ENCODE peak calls at places on chromosomes 5 and 9, in nine cellular contexts. H, Z, L, M, A, C, T, W and V are unnamed samples.

GRCh38 chr5:40877371-40877988 is 31.8 kb upstream of the C7 start:
- DNase-seq in H (peak; percentile 15), Z (peak; percentile 48), L (no peak), M (no peak), A (no peak), C (no peak), T (peak; percentile 69), W (no peak), V (no peak)

GRCh38 chr9:26983340-26983739 is 22.1 kb downstream of the LRRC19 start:
- DNase-seq in H (no peak), Z (peak; percentile 16), L (no peak), M (no peak), A (no peak), C (no peak), T (no peak), W (no peak), V (no peak)

GRCh38 chr5:83744851-83745250 is 24.2 kb upstream of the HAPLN1 start:
- DNase-seq in H (no peak), Z (peak; percentile 77), L (no peak), M (no peak), A (no peak), C (no peak), T (no peak), W (no peak), V (no peak)

GRCh38 chr5:93887678-93888077 is 146.3 kb upstream of the POU5F2 start:
- DNase-seq in H (no peak), Z (no peak), L (no peak), M (no peak), A (no peak), C (no peak), T (no peak), W (no peak), V (no peak)

GRCh38 chr9:84485539-84485938 is 145.0 kb upstream of the SLC28A3 start:
- DNase-seq in H (no peak), Z (no peak), L (no peak), M (no peak), A (no peak), C (no peak), T (peak; percentile 66), W (no peak), V (no peak)

GRCh38 chr9:113516840-113517577 is 53.5 kb downstream of the RGS3 start:
- DNase-seq in H (no peak), Z (no peak), L (peak; percentile 50), M (peak; percentile 24), A (no peak), C (peak; percentile 35), T (no peak), W (no peak), V (peak; percentile 80)

GRCh38 chr5:33981408-33982171 is 2.9 kb downstream of the SLC45A2 start:
- DNase-seq in H (no peak), Z (no peak), L (no peak), M (no peak), A (no peak), C (no peak), T (no peak), W (peak; percentile 52), V (no peak)

GRCh38 chr9:128653941-128654340 is 2.7 kb downstream of the DYNC2I2 start:
- DNase-seq in H (no peak), Z (no peak), L (no peak), M (no peak), A (peak; percentile 1), C (no peak), T (no peak), W (no peak), V (no peak)

GRCh38 chr5:126122942-126123341 is 300.3 kb upstream of the GRAMD2B start:
- DNase-seq in H (no peak), Z (no peak), L (no peak), M (no peak), A (peak; percentile 50), C (no peak), T (peak; percentile 52), W (peak; percentile 9), V (peak; percentile 4)

GRCh38 chr9:2785060-2785459 is 58.8 kb downstream of the PUM3 start:
- DNase-seq in H (no peak), Z (no peak), L (no peak), M (no peak), A (no peak), C (no peak), T (no peak), W (peak; percentile 38), V (no peak)

GRCh38 chr9:2788948-2789347 is 54.9 kb downstream of the PUM3 start:
- DNase-seq in H (no peak), Z (no peak), L (no peak), M (no peak), A (no peak), C (no peak), T (no peak), W (no peak), V (no peak)

GRCh38 chr9:2781336-2781735 is 62.6 kb downstream of the PUM3 start:
- DNase-seq in H (no peak), Z (no peak), L (no peak), M (no peak), A (no peak), C (no peak), T (no peak), W (no peak), V (no peak)

GRCh38 chr9:2791246-2791645 is 52.6 kb downstream of the PUM3 start:
- DNase-seq in H (no peak), Z (no peak), L (no peak), M (no peak), A (no peak), C (no peak), T (no peak), W (no peak), V (no peak)

DNA sequence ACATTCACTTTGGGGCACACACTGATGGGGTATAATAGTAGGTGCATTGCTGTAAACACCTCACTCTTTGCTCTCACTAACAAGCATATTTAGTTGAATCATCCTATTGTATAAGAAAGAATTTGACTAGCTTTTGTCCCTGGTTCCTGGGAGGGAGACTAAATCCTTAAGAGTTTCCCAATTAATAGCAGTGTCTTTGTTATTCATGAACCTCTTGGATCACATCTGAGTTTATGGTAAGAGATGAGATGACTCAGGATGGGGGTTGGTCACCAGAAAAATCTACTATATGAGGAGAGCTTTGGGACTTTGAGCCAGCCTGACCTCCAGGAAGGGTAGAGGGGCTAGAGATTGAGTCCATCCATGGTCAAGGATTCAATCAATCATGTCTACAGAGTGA is 56.8 kb downstream of the PUM3 start:
- DNase-seq in H (no peak), Z (no peak), L (no peak), M (no peak), A (no peak), C (no peak), T (peak; percentile 47), W (peak; percentile 43), V (no peak)
- H3K4me3 ChIP-seq in H (no peak overlapping the region), Z (no peak overlapping the region), L (no peak overlapping the region), M (no peak overlapping the region), A (no peak overlapping the region), C (no peak overlapping the region), T (no peak overlapping the region), W (no peak overlapping the region), V (no peak overlapping the region)

DNA sequence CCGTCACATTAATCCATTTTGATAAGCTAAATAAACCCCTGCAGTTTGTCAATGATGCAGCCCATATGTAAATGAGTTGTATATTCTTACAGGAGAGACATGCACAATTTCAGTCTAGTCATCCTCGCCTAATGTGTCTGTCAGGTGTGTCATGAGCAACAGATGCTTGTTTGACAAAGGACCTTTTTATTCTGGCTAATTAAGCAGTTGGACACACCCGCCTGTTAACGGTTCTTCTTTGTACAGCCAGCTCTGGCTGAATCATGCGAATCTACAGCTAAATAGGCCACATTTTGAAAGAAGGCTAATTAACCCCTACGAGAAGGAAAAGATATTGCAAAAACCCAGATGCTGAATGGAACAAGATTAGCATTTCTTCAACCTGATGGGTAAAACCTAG is 124.2 kb downstream of the RFX3 start:
- DNase-seq in H (peak; percentile 31), Z (no peak), L (no peak), M (no peak), A (no peak), C (no peak), T (peak; percentile 72), W (no peak), V (no peak)
- H3K4me3 ChIP-seq in H (no peak overlapping the region), Z (no peak overlapping the region), L (no peak overlapping the region), M (no peak overlapping the region), A (no peak overlapping the region), C (no peak overlapping the region), T (no peak overlapping the region), W (no peak overlapping the region), V (no peak overlapping the region)

DNA sequence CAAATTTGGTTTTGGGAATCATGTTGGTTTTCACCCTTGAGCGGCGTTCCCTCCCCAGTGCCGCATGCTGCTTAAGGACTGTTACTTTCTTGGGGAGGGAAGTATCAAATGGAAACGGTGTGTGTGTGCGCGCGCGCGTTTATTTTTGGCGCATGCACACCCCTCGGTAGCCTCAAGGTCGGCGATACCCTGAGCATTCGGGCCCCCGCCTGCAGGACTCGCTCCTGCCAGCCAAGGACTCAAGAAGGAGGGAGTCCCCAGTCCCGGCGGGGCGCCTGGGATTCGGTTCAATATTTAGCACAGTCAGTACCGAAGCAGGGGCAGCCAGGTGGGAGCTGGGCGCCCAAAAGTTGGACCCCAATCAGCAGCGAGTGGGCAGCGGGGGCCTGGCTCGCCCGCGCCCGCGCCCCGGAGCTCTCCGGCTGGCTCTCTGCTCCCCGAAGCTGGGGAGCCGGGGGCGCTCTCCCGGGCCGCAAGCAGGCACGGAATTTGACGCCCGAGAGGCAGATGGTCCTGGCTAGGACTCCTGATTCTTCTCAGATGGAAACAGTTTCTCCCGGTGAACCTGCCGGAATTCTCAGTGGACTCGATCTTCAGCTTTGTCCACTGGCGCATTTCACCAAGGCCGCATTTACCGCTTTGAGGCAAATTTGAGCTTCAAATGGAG is 305.9 kb upstream of the KCNN2 start:
- DNase-seq in H (no peak), Z (no peak), L (no peak), M (no peak), A (peak; percentile 67), C (no peak), T (no peak), W (peak; percentile 1), V (no peak)
- H3K4me3 ChIP-seq in H (no peak overlapping the region), Z (peak overlapping the region; percentile 65), L (no peak overlapping the region), M (no peak overlapping the region), A (peak overlapping the region; percentile 72), C (no peak overlapping the region), T (no peak overlapping the region), W (peak overlapping the region; percentile 41), V (no peak overlapping the region)

DNA sequence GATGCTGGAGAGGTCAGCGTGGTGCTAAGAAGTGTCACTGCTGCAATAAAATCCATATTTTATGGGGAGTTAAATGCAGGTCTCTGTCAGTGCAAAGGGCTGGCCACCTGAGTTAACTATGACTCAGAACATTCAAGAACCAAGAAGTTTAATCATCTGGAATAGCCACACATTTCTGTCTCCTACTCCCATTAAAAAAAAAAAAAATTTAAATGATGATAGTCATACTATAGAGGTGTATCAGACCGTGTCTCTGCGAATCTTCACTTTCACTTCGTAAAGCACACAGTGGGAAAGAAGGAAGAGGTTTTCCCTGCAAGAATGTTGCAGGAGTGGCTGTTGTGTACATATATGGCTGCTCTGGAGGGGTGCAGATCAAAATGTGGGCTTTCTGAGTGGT is 1.4 kb downstream of the CDH6 start:
- DNase-seq in H (no peak), Z (no peak), L (no peak), M (no peak), A (no peak), C (no peak), T (peak; percentile 3), W (no peak), V (no peak)
- H3K4me3 ChIP-seq in H (no peak overlapping the region), Z (no peak overlapping the region), L (no peak overlapping the region), M (no peak overlapping the region), A (peak overlapping the region; percentile 61), C (no peak overlapping the region), T (no peak overlapping the region), W (no peak overlapping the region), V (no peak overlapping the region)